ENCODE peak calls at places on chromosome 11, in four cellular contexts. Y is A549, Z is fibroblast of pulmonary artery, H is left ventricle myocardium inferior. B is an unnamed sample.

GRCh38 chr11:95453616-95454118 is 222.7 kb upstream of the SESN3 start:
- DNase-seq in Y (no peak), Z (peak; percentile 13), H (peak; percentile 61), B (no peak)

GRCh38 chr11:32616903-32617302 is 33.3 kb downstream of the EIF3M start:
- DNase-seq in Y (no peak), Z (no peak), H (no peak), B (no peak)

GRCh38 chr11:36631704-36632287 is 33.8 kb upstream of the RAG2 start:
- DNase-seq in Y (no peak), Z (no peak), H (no peak), B (no peak)

GRCh38 chr11:124644426-124645280 is 22.0 kb downstream of the TBRG1 start:
- DNase-seq in Y (peak; percentile 68), Z (peak; percentile 82), H (peak; percentile 34), B (peak; percentile 45)

GRCh38 chr11:111829185-111829968 is 42.0 kb downstream of the ALG9 start:
- DNase-seq in Y (no peak), Z (no peak), H (no peak), B (no peak)

GRCh38 chr11:125886997-125887372 is 483 bp upstream of the HYLS1 start:
- DNase-seq in Y (peak; percentile 67), Z (peak; percentile 12), H (peak; percentile 27), B (peak; percentile 46)

GRCh38 chr11:63375434-63375833 is 5.8 kb downstream of the SLC22A9 start:
- DNase-seq in Y (no peak), Z (no peak), H (no peak), B (no peak)

GRCh38 chr11:81574301-81574700 is 1159.4 kb downstream of the FAM181B start:
- DNase-seq in Y (no peak), Z (no peak), H (no peak), B (no peak)

GRCh38 chr11:35242412-35242811 is 103.4 kb downstream of the CD44 start:
- DNase-seq in Y (no peak), Z (no peak), H (no peak), B (no peak)

GRCh38 chr11:112605093-112605666 is 344.5 kb upstream of the PLET1 start:
- DNase-seq in Y (no peak), Z (no peak), H (no peak), B (no peak)

GRCh38 chr11:99773646-99774045 is 752.9 kb downstream of the CNTN5 start:
- DNase-seq in Y (peak; percentile 1), Z (peak; percentile 27), H (no peak), B (no peak)

GRCh38 chr11:132312616-132313210 is 942.3 kb downstream of the NTM start:
- DNase-seq in Y (peak; percentile 7), Z (peak; percentile 35), H (no peak), B (no peak)

GRCh38 chr11:109677876-109678275 is 255.9 kb downstream of the C11orf87 start:
- DNase-seq in Y (no peak), Z (no peak), H (no peak), B (no peak)

GRCh38 chr11:44805152-44805461 is 78.3 kb downstream of the TSPAN18 start:
- DNase-seq in Y (no peak), Z (no peak), H (no peak), B (no peak)

GRCh38 chr11:130918081-130918480 is 1.8 kb upstream of the SNX19 start:
- DNase-seq in Y (no peak), Z (no peak), H (no peak), B (no peak)

GRCh38 chr11:15976433-15977045 is 379.8 kb downstream of the SOX6 start:
- DNase-seq in Y (no peak), Z (peak; percentile 40), H (no peak), B (no peak)

GRCh38 chr11:131841925-131842635 is 471.7 kb downstream of the NTM start:
- DNase-seq in Y (no peak), Z (no peak), H (no peak), B (no peak)

GRCh38 chr11:75667831-75668507 is 869 bp downstream of the MAP6 start:
- DNase-seq in Y (peak; percentile 41), Z (peak; percentile 27), H (peak; percentile 58), B (peak; percentile 65)

GRCh38 chr11:14836106-14836492 is 55.9 kb downstream of the CYP2R1 start:
- DNase-seq in Y (no peak), Z (no peak), H (no peak), B (no peak)

GRCh38 chr11:76781861-76782500 is 1.2 kb upstream of the TSKU start:
- DNase-seq in Y (no peak), Z (no peak), H (no peak), B (no peak)

GRCh38 chr11:119375629-119376196 is 5.8 kb downstream of the USP2 start:
- DNase-seq in Y (no peak), Z (peak; percentile 71), H (peak; percentile 85), B (peak; percentile 94)

GRCh38 chr11:76232026-76232665 is 25.8 kb upstream of the WNT11 start:
- DNase-seq in Y (no peak), Z (no peak), H (no peak), B (no peak)

GRCh38 chr11:1767399-1768140 is 3.8 kb upstream of the CTSD start:
- DNase-seq in Y (no peak), Z (no peak), H (no peak), B (no peak)

GRCh38 chr11:128515766-128516466 is 71.4 kb downstream of the ETS1 start:
- DNase-seq in Y (no peak), Z (no peak), H (no peak), B (no peak)

GRCh38 chr11:10314199-10315072 is 9.6 kb downstream of the ADM start:
- DNase-seq in Y (peak; percentile 87), Z (peak; percentile 71), H (no peak), B (no peak)

GRCh38 chr11:34501500-34501899 is 12.1 kb downstream of the ELF5 start:
- DNase-seq in Y (peak; percentile 46), Z (peak; percentile 66), H (no peak), B (no peak)

GRCh38 chr11:73260127-73260457 is 12.0 kb upstream of the P2RY6 start:
- DNase-seq in Y (no peak), Z (no peak), H (no peak), B (no peak)

GRCh38 chr11:100776212-100776896 is 89.3 kb downstream of the ARHGAP42 start:
- DNase-seq in Y (peak; percentile 96), Z (peak; percentile 78), H (no peak), B (no peak)

GRCh38 chr11:115848080-115848479 is 343.9 kb upstream of the CADM1 start:
- DNase-seq in Y (no peak), Z (no peak), H (no peak), B (no peak)

DNA sequence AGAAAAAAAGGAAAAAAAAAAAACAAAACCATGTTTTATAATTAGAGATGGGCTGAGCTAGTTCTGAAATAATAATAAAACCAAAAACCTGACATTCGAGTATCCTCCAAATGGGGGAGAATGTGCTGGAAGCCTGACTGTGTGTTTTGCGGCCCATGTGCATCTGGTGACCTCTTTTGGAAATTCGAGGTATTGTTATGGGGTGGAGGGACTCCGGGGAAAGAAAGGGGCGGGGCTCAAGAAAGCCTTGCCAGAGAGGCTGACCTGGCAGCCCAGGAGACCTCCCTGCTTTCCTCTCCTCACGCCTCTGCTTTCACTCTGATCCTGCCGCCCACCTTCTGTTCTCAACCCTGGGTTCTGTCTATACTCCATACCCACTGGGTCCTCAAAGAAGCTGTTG is 72.9 kb downstream of the CTTN start:
- DNase-seq in Y (peak; percentile 51), Z (peak; percentile 47), H (no peak), B (no peak)
- TF ChIP-seq CTCF in Y (peak; percentile 28), Z (peak; percentile 42), H (no peak), B (no peak)

DNA sequence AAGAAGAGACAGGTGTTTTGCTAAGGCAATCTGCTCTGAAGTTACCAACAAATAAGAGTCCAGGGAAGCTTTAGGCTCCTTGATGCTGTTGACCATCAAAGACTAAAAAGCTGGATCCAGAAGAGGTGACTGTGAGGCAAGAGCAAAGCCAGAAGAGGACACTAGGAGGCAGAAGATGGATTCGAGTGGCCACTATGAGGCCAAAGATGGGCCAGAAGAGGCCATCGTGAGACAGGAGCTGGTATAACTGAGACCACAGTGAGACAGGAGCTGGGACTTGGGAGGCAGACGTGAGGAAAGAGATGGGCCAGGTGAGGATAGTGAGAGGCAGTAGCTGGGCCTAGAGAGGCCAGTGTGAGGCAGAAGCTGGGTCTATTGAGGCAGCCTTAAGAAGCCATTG is 37.7 kb downstream of the OR4C45 start:
- DNase-seq in Y (no peak), Z (no peak), H (no peak), B (no peak)
- TF ChIP-seq CTCF in Y (no peak), Z (no peak), H (no peak), B (no peak)

GRCh38 chr11:66184728-66185127 is 83.7 kb upstream of the RAB1B start:
- DNase-seq in Y (no peak), Z (no peak), H (no peak), B (no peak)
- TF ChIP-seq CTCF in Y (no peak), Z (no peak), H (no peak), B (no peak)

GRCh38 chr11:59102259-59102765 is 4.7 kb upstream of the FAM111B start:
- DNase-seq in Y (peak; percentile 78), Z (peak; percentile 41), H (peak; percentile 25), B (peak; percentile 14)
- TF ChIP-seq CTCF in Y (peak; percentile 29), Z (peak; percentile 34), H (peak; percentile 24), B (no peak)